ENCODE peak calls at places on chromosomes 4 and X, in four cellular contexts. Y is PC-3, U is GM23248, M is hepatocyte. V is an unnamed sample.

GRCh38 chrX:43664708-43665107 is 8.6 kb downstream of the MAOA start:
- DNase-seq in Y (no peak), M (no peak), U (no peak), V (no peak)

GRCh38 chr4:163554870-163555465 is 60.5 kb downstream of the TMA16 start:
- DNase-seq in M (peak), U (peak), Y (peak), V (no peak)

GRCh38 chr4:54548098-54548620 is 109.6 kb upstream of the KIT start:
- DNase-seq in U (no peak), Y (no peak), M (no peak), V (no peak)

GRCh38 chr4:15244354-15244753 is 183.5 kb upstream of the C1QTNF7 start:
- DNase-seq in M (no peak), U (peak), Y (peak), V (peak)

GRCh38 chr4:3406431-3406830 is 35.3 kb upstream of the HGFAC start:
- DNase-seq in M (no peak), U (no peak), Y (no peak), V (no peak)

GRCh38 chr4:67934628-67935027 is 28.7 kb downstream of the TMPRSS11A start:
- DNase-seq in U (no peak), Y (no peak), M (no peak), V (peak)

GRCh38 chr4:183905081-183905592 is at the start of gene STOX2:
- DNase-seq in U (peak), M (peak), Y (peak), V (peak)

GRCh38 chr4:150156543-150156942 is 78.3 kb downstream of the DCLK2 start:
- DNase-seq in M (no peak), U (no peak), Y (no peak), V (no peak)

GRCh38 chrX:5936438-5936837 is 292.2 kb downstream of the NLGN4X start:
- DNase-seq in Y (no peak), M (no peak), U (no peak), V (peak)

GRCh38 chr4:61359301-61359700 is 159.2 kb downstream of the ADGRL3 start:
- DNase-seq in M (no peak), Y (no peak), U (no peak), V (no peak)

GRCh38 chr4:102684605-102685052 is 76.1 kb downstream of the MANBA start:
- DNase-seq in U (peak), M (peak), Y (peak), V (peak)

GRCh38 chrX:109742722-109743121 is 9.7 kb upstream of the ACSL4 start:
- DNase-seq in U (no peak), M (no peak), Y (no peak), V (no peak)
- TF ChIP-seq EZH2 in U (no peak), M (no peak), Y (no peak), V (no peak)

DNA sequence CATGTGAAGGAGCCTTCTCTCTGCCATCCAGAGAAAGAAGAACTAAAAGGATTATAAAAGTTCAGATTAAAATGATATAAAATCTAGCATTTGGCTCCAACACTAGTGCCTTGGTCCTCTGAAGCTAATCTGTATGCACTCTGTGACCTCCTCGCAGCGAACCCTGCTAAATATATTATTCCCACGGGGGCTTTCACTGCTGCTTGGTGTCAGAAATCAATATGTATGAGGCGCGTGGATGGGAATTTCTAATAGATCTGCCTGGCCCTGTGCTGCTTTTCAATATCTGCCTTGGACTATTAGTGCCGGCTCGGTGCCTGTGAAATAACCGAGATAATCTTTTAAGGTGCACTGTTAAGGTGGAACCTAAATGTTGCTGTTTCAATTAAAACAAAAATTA is 69.7 kb downstream of the CXXC4 start:
- DNase-seq in U (no peak), Y (no peak), M (no peak), V (no peak)
- H2AFZ ChIP-seq in U (no peak), Y (peak), M (peak), V (peak)

DNA sequence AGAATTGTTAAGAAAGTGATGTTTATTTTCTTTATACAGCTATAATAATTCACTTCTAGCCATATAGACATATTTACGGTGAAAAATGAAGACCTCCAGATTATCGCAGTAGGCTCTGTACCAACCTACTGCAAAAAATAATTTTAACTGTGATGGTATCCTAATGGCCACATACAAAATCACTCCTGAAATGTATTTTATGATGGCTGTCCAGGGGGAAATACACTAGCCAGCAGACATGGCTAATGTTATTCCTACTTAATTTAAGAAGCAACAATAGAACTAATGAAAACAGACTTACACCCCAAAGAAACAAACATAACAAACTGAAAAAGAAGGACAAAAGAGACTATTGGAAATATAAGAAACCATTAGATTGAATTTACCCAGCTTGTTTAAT is 4.6 kb downstream of the NKX6-1 start:
- DNase-seq in U (no peak), M (no peak), Y (no peak), V (no peak)
- TF ChIP-seq EZH2 in U (no peak), M (no peak), Y (no peak), V (no peak)

DNA sequence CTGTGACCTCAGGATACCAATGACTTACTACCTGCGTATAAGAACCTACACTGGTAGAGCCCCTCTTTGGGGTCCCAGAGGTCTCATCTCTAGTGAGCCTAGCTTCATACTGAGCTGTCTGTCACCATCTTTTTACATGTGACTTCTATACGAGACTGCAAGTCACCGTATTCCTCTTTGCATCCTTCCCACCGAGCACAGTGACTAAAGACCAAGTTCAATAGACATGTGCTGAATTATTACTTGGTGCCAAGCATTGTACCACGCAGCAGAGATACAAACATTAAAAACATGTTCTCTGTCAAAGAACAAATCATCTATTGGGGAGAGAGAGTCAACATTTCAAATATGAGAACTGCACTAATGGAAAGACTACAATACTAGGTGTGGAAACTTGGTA is 16.4 kb downstream of the ARAP2 start:
- DNase-seq in M (no peak), Y (no peak), U (no peak), V (no peak)
- H2AFZ ChIP-seq in M (no peak), Y (no peak), U (no peak), V (no peak)

DNA sequence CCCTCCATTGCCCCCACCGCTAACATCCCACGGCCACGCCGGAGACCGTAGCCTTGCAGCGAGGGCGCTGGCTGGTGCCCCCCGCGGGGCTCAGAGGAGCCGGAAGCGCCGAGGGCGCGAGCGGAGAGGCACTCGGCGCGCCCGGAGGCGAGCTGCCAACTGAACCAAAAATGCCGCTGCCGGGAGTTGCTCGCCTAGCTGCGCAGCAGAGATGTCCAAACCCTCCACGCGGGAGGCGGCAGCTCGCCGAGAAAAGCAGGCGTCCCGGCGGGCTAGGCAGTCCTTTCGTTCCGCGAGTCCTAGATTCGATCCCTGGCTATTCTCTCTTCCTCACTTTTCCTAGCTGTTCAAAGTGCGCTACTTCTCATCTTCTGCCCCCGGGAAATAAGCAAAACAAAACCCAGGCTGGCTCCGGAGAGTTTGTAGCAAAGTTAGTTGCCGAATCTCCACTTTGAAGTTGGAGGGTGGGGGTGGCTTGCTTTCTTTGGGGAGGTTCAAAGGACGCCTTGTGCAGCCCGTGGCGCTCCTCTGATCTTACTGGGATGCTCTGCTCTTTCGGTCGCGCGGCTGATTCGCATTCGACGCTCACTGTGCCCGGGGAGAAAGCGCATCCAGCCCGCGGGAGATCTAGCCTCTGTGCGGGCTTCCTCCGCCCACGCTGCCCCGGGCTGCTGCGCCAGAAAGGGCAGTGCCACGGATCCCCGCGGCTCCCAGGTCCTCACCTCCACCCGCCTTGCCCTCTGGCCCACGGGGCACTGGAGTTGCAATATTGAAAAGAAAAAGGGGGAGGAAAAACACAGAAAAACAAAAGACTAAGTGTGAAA is 677 bp downstream of the NKX6-1 start:
- DNase-seq in U (peak), Y (peak), M (peak), V (peak)
- TF ChIP-seq EZH2 in U (peak), Y (no peak), M (peak), V (peak)

DNA sequence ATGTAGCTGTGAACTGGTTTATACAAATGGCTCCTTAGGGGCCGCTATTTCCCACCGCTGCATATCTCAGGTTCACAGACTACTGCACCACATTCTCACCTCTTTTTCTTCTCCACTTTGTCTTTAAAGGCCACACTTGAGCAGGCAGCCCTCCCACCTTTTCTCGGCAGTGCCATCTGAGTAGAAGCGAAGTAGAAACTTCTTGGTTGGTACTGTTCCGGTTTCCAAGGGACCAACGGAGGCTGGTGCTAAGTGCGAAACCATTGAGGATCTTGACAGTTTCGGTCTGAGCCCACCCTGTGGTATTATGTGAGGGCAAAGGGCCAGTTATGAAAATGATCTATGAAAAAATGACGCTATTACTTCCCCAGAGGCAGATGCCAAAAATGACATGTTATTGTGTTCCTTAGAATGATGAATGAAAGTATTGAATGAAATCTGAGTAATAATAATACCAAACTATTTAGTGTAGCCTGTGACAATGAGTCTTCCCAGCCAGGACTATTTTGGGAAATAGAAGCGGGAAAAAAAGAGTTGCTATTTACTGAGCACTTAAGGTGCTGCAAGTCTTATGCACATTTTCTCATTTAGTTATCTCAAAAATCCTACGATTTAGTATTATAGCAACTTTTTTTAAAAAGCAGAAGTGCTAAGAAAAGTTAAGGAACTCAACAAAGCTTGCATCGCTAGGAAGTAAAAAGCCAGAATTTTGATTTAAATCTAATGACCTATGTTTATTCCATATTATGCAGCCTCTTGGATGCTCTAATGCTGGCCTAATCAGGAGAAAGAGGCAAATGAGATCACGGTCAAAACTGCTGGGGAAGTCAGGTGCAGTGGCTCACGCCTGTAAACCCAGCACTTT is 29.6 kb upstream of the CHRNA9 start:
- DNase-seq in U (no peak), M (no peak), Y (no peak), V (no peak)
- H2AFZ ChIP-seq in U (no peak), M (no peak), Y (no peak), V (no peak)

DNA sequence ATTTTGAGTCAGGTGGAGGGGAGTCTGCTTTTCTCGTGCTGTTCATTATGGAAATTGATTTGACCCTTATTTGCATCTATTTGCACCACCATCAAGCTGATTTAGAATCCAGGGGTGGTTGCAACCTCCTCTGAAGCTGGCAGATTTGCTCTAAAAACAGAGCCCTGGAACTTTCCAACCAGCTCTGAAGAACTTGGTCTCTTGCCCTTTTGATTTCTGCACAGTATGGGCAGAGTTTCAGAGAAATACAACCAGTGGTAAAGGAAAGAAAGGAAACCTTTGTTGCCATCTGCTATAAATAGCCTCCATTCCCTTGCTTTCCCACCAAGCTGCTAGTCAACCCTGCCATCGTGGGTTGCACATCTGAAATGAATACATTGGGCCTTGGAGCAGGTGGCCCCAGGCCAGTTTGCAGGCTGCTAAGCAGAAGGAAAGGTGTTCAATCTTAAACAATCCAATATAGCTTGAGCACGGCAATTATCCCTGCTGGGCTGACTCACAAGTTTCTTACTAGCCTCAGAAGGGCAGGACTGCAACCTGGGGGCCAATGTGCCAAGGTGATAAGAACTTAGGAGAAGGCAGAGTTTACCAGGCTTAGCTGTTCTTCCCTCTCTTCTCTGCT is 142.6 kb downstream of the PPARGC1A start:
- DNase-seq in Y (no peak), U (no peak), M (peak), V (no peak)
- TF ChIP-seq EZH2 in Y (no peak), U (no peak), M (no peak), V (no peak)

GRCh38 chr4:17719106-17719505 is 62.3 kb downstream of the FAM184B start:
- DNase-seq in U (no peak), Y (peak), M (no peak), V (no peak)

GRCh38 chr4:17718471-17718870 is 63.0 kb downstream of the FAM184B start:
- DNase-seq in M (no peak), U (no peak), Y (no peak), V (no peak)

GRCh38 chr4:17721496-17722360 is 59.7 kb downstream of the FAM184B start:
- DNase-seq in M (no peak), U (peak), Y (peak), V (peak)

GRCh38 chr4:17723648-17724047 is 57.8 kb downstream of the FAM184B start:
- DNase-seq in U (no peak), M (no peak), Y (no peak), V (no peak)

GRCh38 chr4:17722361-17722710 is 59.1 kb downstream of the FAM184B start:
- DNase-seq in M (no peak), Y (no peak), U (no peak), V (no peak)
- H2AFZ ChIP-seq in M (no peak), Y (peak), U (peak), V (peak)

DNA sequence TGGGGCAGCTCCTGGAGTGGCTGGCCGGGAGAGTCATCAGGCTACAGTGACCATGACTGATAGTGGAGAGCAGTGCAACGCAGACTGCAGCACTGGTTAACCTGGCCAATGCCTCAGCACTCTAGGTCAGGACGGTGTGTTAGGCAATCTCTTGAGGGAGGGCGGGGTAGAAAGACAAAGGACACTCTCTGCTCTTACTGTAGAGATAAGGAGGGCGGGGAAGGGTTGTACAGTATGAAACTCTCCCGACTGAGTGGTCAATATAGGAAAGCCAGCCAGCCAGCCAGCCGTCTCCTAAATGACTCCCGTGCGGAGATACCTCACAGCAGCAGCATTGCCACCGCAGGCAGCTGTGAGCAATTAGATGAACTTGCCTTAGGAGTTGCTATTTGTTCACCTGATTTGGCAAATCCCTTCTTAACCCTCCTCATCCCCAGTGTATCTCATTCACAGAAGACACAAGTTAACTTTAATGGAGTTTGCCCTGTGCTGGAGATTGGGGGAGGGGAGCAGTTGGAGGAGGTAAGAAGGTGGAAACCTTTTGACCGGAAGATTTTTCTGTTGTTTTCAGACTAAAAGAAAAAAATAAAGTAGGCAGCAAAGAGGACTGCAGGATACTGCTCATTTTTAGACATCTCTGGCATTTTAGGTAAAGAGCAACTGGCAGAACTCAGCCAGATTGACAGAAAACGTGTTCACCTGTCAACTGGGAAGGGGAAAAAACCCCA is 330.5 kb downstream of the HNRNPD start:
- DNase-seq in M (peak), U (peak), Y (no peak), V (no peak)
- TF ChIP-seq EZH2 in M (no peak), U (no peak), Y (no peak), V (no peak)

DNA sequence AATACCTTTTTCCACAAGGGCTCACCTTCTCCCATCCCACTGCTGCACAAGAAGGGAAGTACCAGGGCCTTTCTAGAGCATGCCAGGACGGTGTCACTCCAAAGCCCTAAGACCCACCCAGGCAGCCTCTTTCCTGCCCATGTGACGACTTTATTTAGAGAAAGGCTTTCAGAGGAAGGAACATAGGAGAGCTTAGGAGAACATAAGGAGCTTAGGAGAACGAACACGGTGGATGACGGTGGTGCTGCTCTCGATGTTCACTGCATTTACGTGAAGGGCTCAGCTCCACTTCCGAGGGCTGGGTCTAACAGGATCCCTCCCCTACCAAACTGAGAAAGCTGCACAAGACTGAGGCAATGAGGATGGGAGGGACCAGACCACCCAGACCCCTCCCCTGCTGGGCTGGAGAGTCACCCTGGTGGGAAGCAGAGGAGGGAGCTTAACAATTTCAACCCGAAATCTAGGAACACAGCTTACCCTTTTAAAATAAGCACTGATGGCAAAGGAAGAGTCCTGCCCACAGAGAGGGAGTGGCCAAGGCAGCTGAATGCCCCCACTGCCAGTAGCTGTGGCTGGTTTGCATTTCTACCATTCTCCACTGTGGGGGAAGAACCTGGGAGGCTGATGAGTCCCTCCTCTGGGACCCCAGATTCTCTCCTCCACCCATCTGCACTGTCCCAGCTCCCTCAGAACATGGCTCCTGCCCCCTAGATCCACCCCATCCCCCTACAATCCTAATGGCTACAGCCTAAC is 29.8 kb downstream of the ZFYVE28 start:
- DNase-seq in U (peak), Y (no peak), M (no peak), V (no peak)
- H2AFZ ChIP-seq in U (peak), Y (no peak), M (no peak), V (no peak)

V was measured in astrocyte.